ENCODE peak calls at places on chromosomes 1 and 21, in ten cellular contexts. One of them, this sample, is unnamed.

GRCh38 chr1:116377564-116378529 is 4.8 kb downstream of the ATP1A1 start:
- DNase-seq in cardiac muscle cell: peak; percentile 38
- DNase-seq in PC-9: no peak
- DNase-seq in brain microvascular endothelial cell: peak; percentile 78
- DNase-seq in upper lobe of right lung: no peak
- DNase-seq in esophagus squamous epithelium: no peak
- DNase-seq in lung: peak; percentile 43
- DNase-seq in psoas muscle: peak; percentile 75
- DNase-seq in GM12878: peak; percentile 96
- DNase-seq in PC-3: peak; percentile 87
- DNase-seq in this sample: peak; percentile 35

GRCh38 chr1:67682659-67683197 is 2.3 kb upstream of the GADD45A start:
- DNase-seq in cardiac muscle cell: no peak
- DNase-seq in PC-9: peak; percentile 34
- DNase-seq in brain microvascular endothelial cell: peak; percentile 64
- DNase-seq in upper lobe of right lung: no peak
- DNase-seq in esophagus squamous epithelium: no peak
- DNase-seq in lung: no peak
- DNase-seq in psoas muscle: no peak
- DNase-seq in GM12878: no peak
- DNase-seq in PC-3: peak; percentile 90
- DNase-seq in this sample: no peak

GRCh38 chr21:44889625-44890337 is 16.3 kb upstream of the PTTG1IP start:
- DNase-seq in cardiac muscle cell: no peak
- DNase-seq in PC-9: no peak
- DNase-seq in brain microvascular endothelial cell: no peak
- DNase-seq in upper lobe of right lung: no peak
- DNase-seq in esophagus squamous epithelium: no peak
- DNase-seq in lung: no peak
- DNase-seq in psoas muscle: peak; percentile 7
- DNase-seq in GM12878: no peak
- DNase-seq in PC-3: no peak
- DNase-seq in this sample: no peak

GRCh38 chr1:65360654-65361053 is 51.3 kb downstream of the DNAJC6 start:
- DNase-seq in cardiac muscle cell: no peak
- DNase-seq in PC-9: no peak
- DNase-seq in brain microvascular endothelial cell: no peak
- DNase-seq in upper lobe of right lung: no peak
- DNase-seq in esophagus squamous epithelium: no peak
- DNase-seq in lung: no peak
- DNase-seq in psoas muscle: no peak
- DNase-seq in GM12878: no peak
- DNase-seq in PC-3: no peak
- DNase-seq in this sample: no peak

GRCh38 chr1:226723640-226724532 is 15.2 kb downstream of the ITPKB start:
- DNase-seq in cardiac muscle cell: peak; percentile 62
- DNase-seq in PC-9: peak; percentile 59
- DNase-seq in brain microvascular endothelial cell: peak; percentile 75
- DNase-seq in upper lobe of right lung: no peak
- DNase-seq in esophagus squamous epithelium: no peak
- DNase-seq in lung: no peak
- DNase-seq in psoas muscle: no peak
- DNase-seq in GM12878: no peak
- DNase-seq in PC-3: peak; percentile 56
- DNase-seq in this sample: no peak

GRCh38 chr1:79945391-79945790 is 938.9 kb upstream of the ADGRL4 start:
- DNase-seq in cardiac muscle cell: no peak
- DNase-seq in PC-9: no peak
- DNase-seq in brain microvascular endothelial cell: no peak
- DNase-seq in upper lobe of right lung: no peak
- DNase-seq in esophagus squamous epithelium: no peak
- DNase-seq in lung: no peak
- DNase-seq in psoas muscle: no peak
- DNase-seq in GM12878: no peak
- DNase-seq in PC-3: peak; percentile 18
- DNase-seq in this sample: no peak

GRCh38 chr1:44842415-44842762 is 664 bp downstream of the PTCH2 start:
- DNase-seq in cardiac muscle cell: no peak
- DNase-seq in PC-9: no peak
- DNase-seq in brain microvascular endothelial cell: no peak
- DNase-seq in upper lobe of right lung: peak; percentile 52
- DNase-seq in esophagus squamous epithelium: no peak
- DNase-seq in lung: no peak
- DNase-seq in psoas muscle: no peak
- DNase-seq in GM12878: no peak
- DNase-seq in PC-3: no peak
- DNase-seq in this sample: no peak

GRCh38 chr1:80221319-80221718 is 1214.8 kb upstream of the ADGRL4 start:
- DNase-seq in cardiac muscle cell: no peak
- DNase-seq in PC-9: no peak
- DNase-seq in brain microvascular endothelial cell: no peak
- DNase-seq in upper lobe of right lung: no peak
- DNase-seq in esophagus squamous epithelium: no peak
- DNase-seq in lung: no peak
- DNase-seq in psoas muscle: no peak
- DNase-seq in GM12878: no peak
- DNase-seq in PC-3: no peak
- DNase-seq in this sample: no peak

GRCh38 chr1:221162352-221162751 is 283.1 kb downstream of the HLX start:
- DNase-seq in cardiac muscle cell: no peak
- DNase-seq in PC-9: no peak
- DNase-seq in brain microvascular endothelial cell: no peak
- DNase-seq in upper lobe of right lung: no peak
- DNase-seq in esophagus squamous epithelium: no peak
- DNase-seq in lung: no peak
- DNase-seq in psoas muscle: no peak
- DNase-seq in GM12878: no peak
- DNase-seq in PC-3: no peak
- DNase-seq in this sample: no peak

GRCh38 chr1:156814571-156815260 is 1.9 kb downstream of the SH2D2A start:
- DNase-seq in cardiac muscle cell: no peak
- DNase-seq in PC-9: no peak
- DNase-seq in brain microvascular endothelial cell: no peak
- DNase-seq in upper lobe of right lung: no peak
- DNase-seq in esophagus squamous epithelium: no peak
- DNase-seq in lung: no peak
- DNase-seq in psoas muscle: no peak
- DNase-seq in GM12878: no peak
- DNase-seq in PC-3: peak; percentile 57
- DNase-seq in this sample: no peak

GRCh38 chr1:37476460-37477197 is 2.2 kb downstream of the ZC3H12A start:
- DNase-seq in cardiac muscle cell: no peak
- DNase-seq in PC-9: peak; percentile 95
- DNase-seq in brain microvascular endothelial cell: peak; percentile 56
- DNase-seq in upper lobe of right lung: peak; percentile 77
- DNase-seq in esophagus squamous epithelium: no peak
- DNase-seq in lung: peak; percentile 72
- DNase-seq in psoas muscle: peak; percentile 80
- DNase-seq in GM12878: no peak
- DNase-seq in PC-3: peak; percentile 85
- DNase-seq in this sample: no peak

GRCh38 chr21:37009740-37010341 is 3.3 kb downstream of the RIPPLY3 start:
- DNase-seq in cardiac muscle cell: peak; percentile 90
- DNase-seq in PC-9: peak; percentile 83
- DNase-seq in brain microvascular endothelial cell: peak; percentile 72
- DNase-seq in upper lobe of right lung: peak; percentile 95
- DNase-seq in esophagus squamous epithelium: peak; percentile 20
- DNase-seq in lung: peak; percentile 89
- DNase-seq in psoas muscle: peak; percentile 84
- DNase-seq in GM12878: peak; percentile 54
- DNase-seq in PC-3: peak; percentile 93
- DNase-seq in this sample: peak; percentile 74

GRCh38 chr1:2391034-2391384 is 345 bp downstream of the MORN1 start:
- DNase-seq in cardiac muscle cell: peak; percentile 55
- DNase-seq in PC-9: no peak
- DNase-seq in brain microvascular endothelial cell: no peak
- DNase-seq in upper lobe of right lung: no peak
- DNase-seq in esophagus squamous epithelium: no peak
- DNase-seq in lung: no peak
- DNase-seq in psoas muscle: no peak
- DNase-seq in GM12878: no peak
- DNase-seq in PC-3: no peak
- DNase-seq in this sample: no peak

GRCh38 chr1:201216395-201217085 is 25.9 kb downstream of the IGFN1 start:
- DNase-seq in cardiac muscle cell: no peak
- DNase-seq in PC-9: no peak
- DNase-seq in brain microvascular endothelial cell: no peak
- DNase-seq in upper lobe of right lung: peak; percentile 60
- DNase-seq in esophagus squamous epithelium: no peak
- DNase-seq in lung: no peak
- DNase-seq in psoas muscle: no peak
- DNase-seq in GM12878: no peak
- DNase-seq in PC-3: no peak
- DNase-seq in this sample: no peak

GRCh38 chr1:59096501-59096900 is 200.4 kb upstream of the FGGY start:
- DNase-seq in cardiac muscle cell: peak; percentile 73
- DNase-seq in PC-9: no peak
- DNase-seq in brain microvascular endothelial cell: no peak
- DNase-seq in upper lobe of right lung: no peak
- DNase-seq in esophagus squamous epithelium: no peak
- DNase-seq in lung: no peak
- DNase-seq in psoas muscle: no peak
- DNase-seq in GM12878: no peak
- DNase-seq in PC-3: no peak
- DNase-seq in this sample: no peak

DNA sequence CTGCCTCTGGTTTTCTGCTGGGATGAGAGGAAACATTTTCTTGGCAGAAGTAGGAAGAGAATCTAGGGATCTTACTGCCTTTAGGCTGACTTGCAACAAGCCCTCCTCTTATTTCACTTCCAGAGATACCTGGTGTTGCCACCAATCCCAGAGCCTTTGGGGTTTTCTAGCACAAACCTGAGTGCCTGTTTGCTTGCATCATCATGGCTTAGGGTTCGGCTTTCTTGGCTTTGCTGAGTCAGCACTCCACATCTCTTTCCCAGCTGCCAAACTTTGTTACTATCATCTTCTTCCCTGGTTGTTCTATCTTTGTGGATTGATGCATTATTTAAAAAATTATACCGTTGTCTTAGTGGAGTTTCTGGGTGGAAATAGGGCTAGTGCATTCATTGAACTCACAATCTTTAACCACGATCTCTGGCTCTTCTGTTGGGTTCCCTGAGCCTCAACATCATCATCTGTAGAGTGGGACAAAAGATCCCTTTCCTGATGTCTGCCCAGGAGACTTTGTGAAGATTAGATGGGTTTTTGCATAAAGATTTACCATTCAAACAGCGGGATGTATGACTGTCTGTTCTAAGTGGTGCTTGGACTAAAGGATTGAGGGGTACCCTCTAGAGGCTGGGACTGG is 76.6 kb upstream of the SELENON start:
- DNase-seq in cardiac muscle cell: no peak
- DNase-seq in PC-9: no peak
- DNase-seq in brain microvascular endothelial cell: no peak
- DNase-seq in upper lobe of right lung: no peak
- DNase-seq in esophagus squamous epithelium: no peak
- DNase-seq in lung: no peak
- DNase-seq in psoas muscle: no peak
- DNase-seq in GM12878: no peak
- DNase-seq in PC-3: no peak
- DNase-seq in this sample: no peak
- TF ChIP-seq CTCF in cardiac muscle cell: no peak
- TF ChIP-seq CTCF in PC-9: no peak
- TF ChIP-seq CTCF in brain microvascular endothelial cell: no peak
- TF ChIP-seq CTCF in upper lobe of right lung: no peak
- TF ChIP-seq CTCF in esophagus squamous epithelium: no peak
- TF ChIP-seq CTCF in lung: no peak
- TF ChIP-seq CTCF in psoas muscle: no peak
- TF ChIP-seq CTCF in GM12878: no peak
- TF ChIP-seq CTCF in PC-3: no peak
- TF ChIP-seq CTCF in this sample: no peak

GRCh38 chr1:27149714-27150113 is 5.2 kb downstream of the SLC9A1 start:
- DNase-seq in cardiac muscle cell: no peak
- DNase-seq in PC-9: no peak
- DNase-seq in brain microvascular endothelial cell: no peak
- DNase-seq in upper lobe of right lung: no peak
- DNase-seq in esophagus squamous epithelium: no peak
- DNase-seq in lung: no peak
- DNase-seq in psoas muscle: no peak
- DNase-seq in GM12878: no peak
- DNase-seq in PC-3: no peak
- DNase-seq in this sample: no peak
- H3K27ac ChIP-seq in cardiac muscle cell: no peak overlapping the region
- H3K27ac ChIP-seq in PC-9: no peak overlapping the region
- H3K27ac ChIP-seq in brain microvascular endothelial cell: no peak overlapping the region
- H3K27ac ChIP-seq in upper lobe of right lung: peak overlapping the region; percentile 24
- H3K27ac ChIP-seq in esophagus squamous epithelium: no peak overlapping the region
- H3K27ac ChIP-seq in lung: no peak overlapping the region
- H3K27ac ChIP-seq in psoas muscle: peak overlapping the region; percentile 56
- H3K27ac ChIP-seq in GM12878: peak overlapping the region; percentile 16
- H3K27ac ChIP-seq in PC-3: no peak overlapping the region
- H3K27ac ChIP-seq in this sample: no peak overlapping the region

DNA sequence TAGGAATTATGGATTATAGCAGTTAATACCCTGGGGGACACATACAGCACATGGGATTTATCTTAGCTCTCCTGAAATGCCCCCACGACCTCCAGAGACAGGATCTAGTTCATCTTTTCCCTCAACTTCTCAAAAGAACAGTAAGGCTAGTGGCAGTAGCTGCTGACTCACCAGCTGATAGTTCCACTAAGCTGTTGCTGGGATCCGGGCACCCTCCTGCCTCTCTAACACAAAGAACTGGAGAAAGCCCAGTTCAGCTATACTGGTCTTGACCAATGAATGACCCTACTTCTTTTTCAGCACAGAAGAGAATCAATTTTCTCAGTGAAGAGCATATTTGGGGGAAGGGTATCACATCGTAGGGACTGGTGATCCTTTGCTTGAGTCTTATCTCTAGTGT is 84.1 kb downstream of the PGBD5 start:
- DNase-seq in cardiac muscle cell: no peak
- DNase-seq in PC-9: no peak
- DNase-seq in brain microvascular endothelial cell: no peak
- DNase-seq in upper lobe of right lung: no peak
- DNase-seq in esophagus squamous epithelium: no peak
- DNase-seq in lung: no peak
- DNase-seq in psoas muscle: no peak
- DNase-seq in GM12878: no peak
- DNase-seq in PC-3: no peak
- DNase-seq in this sample: no peak
- H3K27me3 ChIP-seq in cardiac muscle cell: no peaks in the 10 kb centered on the region
- H3K27me3 ChIP-seq in PC-9: peaks cover 75% of the 10 kb centered on the region
- H3K27me3 ChIP-seq in brain microvascular endothelial cell: no peaks in the 10 kb centered on the region
- H3K27me3 ChIP-seq in upper lobe of right lung: no peaks in the 10 kb centered on the region
- H3K27me3 ChIP-seq in esophagus squamous epithelium: peaks cover 9% of the 10 kb centered on the region
- H3K27me3 ChIP-seq in lung: no peaks in the 10 kb centered on the region
- H3K27me3 ChIP-seq in psoas muscle: no peaks in the 10 kb centered on the region
- H3K27me3 ChIP-seq in GM12878: no peaks in the 10 kb centered on the region
- H3K27me3 ChIP-seq in PC-3: peaks cover 78% of the 10 kb centered on the region
- H3K27me3 ChIP-seq in this sample: no peaks in the 10 kb centered on the region

DNA sequence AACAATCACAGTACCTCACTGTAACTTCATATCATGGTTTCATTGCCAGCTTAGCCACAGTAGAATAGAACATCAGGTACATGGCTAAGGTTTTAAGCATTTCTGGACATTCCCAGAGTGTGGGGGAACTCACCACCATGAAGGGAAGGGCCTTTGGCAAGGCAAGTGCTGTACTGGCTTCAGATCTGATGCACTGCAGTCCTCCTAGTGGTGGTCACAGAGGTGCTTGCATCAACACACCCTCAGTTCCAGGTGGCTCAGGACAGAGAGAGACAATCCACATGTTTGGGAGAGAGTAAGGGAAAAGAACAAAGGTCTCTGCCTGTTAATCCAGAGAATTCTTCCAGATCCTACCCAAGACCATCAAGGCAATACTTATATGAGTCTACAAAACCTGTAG is 528.4 kb upstream of the RGS18 start:
- DNase-seq in cardiac muscle cell: no peak
- DNase-seq in PC-9: no peak
- DNase-seq in brain microvascular endothelial cell: no peak
- DNase-seq in upper lobe of right lung: no peak
- DNase-seq in esophagus squamous epithelium: no peak
- DNase-seq in lung: no peak
- DNase-seq in psoas muscle: no peak
- DNase-seq in GM12878: no peak
- DNase-seq in PC-3: no peak
- DNase-seq in this sample: no peak
- TF ChIP-seq CTCF in cardiac muscle cell: no peak
- TF ChIP-seq CTCF in PC-9: no peak
- TF ChIP-seq CTCF in brain microvascular endothelial cell: no peak
- TF ChIP-seq CTCF in upper lobe of right lung: no peak
- TF ChIP-seq CTCF in esophagus squamous epithelium: no peak
- TF ChIP-seq CTCF in lung: no peak
- TF ChIP-seq CTCF in psoas muscle: no peak
- TF ChIP-seq CTCF in GM12878: no peak
- TF ChIP-seq CTCF in PC-3: no peak
- TF ChIP-seq CTCF in this sample: no peak